ENCODE peak calls at places on chromosomes 11 and 22, in five cellular contexts. A is A673, R is thoracic aorta, F is ovary, D is heart right ventricle. B is an unnamed sample. For H3K4me1, the result is how much of the 10 kb centered on the place peaks cover.

GRCh38 chr11:131688056-131688693 is 317.8 kb downstream of the NTM start:
- DNase-seq in R (no peak), A (peak), F (peak), D (peak), B (peak)

GRCh38 chr11:116112031-116112935 is 608.1 kb upstream of the CADM1 start:
- DNase-seq in A (no peak), F (no peak), D (no peak), R (no peak), B (no peak)

GRCh38 chr11:130689222-130689908 is 226.9 kb downstream of the SNX19 start:
- DNase-seq in R (no peak), D (no peak), A (peak), F (no peak), B (no peak)

GRCh38 chr11:88655163-88655562 is 317.6 kb upstream of the CTSC start:
- DNase-seq in A (no peak), R (no peak), D (no peak), F (no peak), B (no peak)

GRCh38 chr11:3614742-3615171 is 27.0 kb downstream of the ART5 start:
- DNase-seq in R (no peak), D (no peak), A (no peak), F (no peak), B (peak)

GRCh38 chr11:58963551-58964075 is 24.3 kb downstream of the GLYATL1 start:
- DNase-seq in A (no peak), D (no peak), F (no peak), R (no peak), B (no peak)

GRCh38 chr22:17410576-17410975 is 41.3 kb downstream of the CECR2 start:
- DNase-seq in F (no peak), R (no peak), A (no peak), D (no peak), B (no peak)

GRCh38 chr11:94127632-94128031 is 1.0 kb upstream of the PANX1 start:
- DNase-seq in F (no peak), R (no peak), D (no peak), A (no peak), B (no peak)

GRCh38 chr11:40403321-40403720 is 1056.1 kb downstream of the LRRC4C start:
- DNase-seq in D (no peak), A (no peak), F (no peak), R (no peak), B (no peak)

GRCh38 chr11:45262900-45263299 is 23.2 kb downstream of the SYT13 start:
- DNase-seq in F (no peak), A (no peak), D (no peak), R (no peak), B (peak)

GRCh38 chr11:109583996-109584395 is 162.0 kb downstream of the C11orf87 start:
- DNase-seq in R (no peak), A (peak), F (no peak), D (no peak), B (no peak)

GRCh38 chr11:3136542-3137455 is 28.3 kb downstream of the OSBPL5 start:
- DNase-seq in F (no peak), R (no peak), A (no peak), D (peak), B (peak)

GRCh38 chr11:120289426-120289825 is 35.7 kb upstream of the TLCD5 start:
- DNase-seq in F (no peak), R (no peak), A (no peak), D (no peak), B (no peak)

GRCh38 chr11:66081505-66081904 is 11.4 kb downstream of the PACS1 start:
- DNase-seq in F (no peak), R (no peak), D (peak), A (no peak), B (no peak)
- H3K4me1 ChIP-seq in F (under half), R (under half), D (half or more), A (under half), B (under half)

GRCh38 chr11:86749861-86750401 is 50.4 kb upstream of the PRSS23 start:
- DNase-seq in R (no peak), F (no peak), D (no peak), A (no peak), B (no peak)

GRCh38 chr11:86746509-86746908 is 53.8 kb upstream of the PRSS23 start:
- DNase-seq in R (no peak), D (no peak), A (peak), F (no peak), B (peak)

GRCh38 chr11:86748296-86748695 is 52.0 kb upstream of the PRSS23 start:
- DNase-seq in R (no peak), F (no peak), A (no peak), D (no peak), B (no peak)

GRCh38 chr11:86749376-86749775 is 51.0 kb upstream of the PRSS23 start:
- DNase-seq in F (no peak), D (no peak), A (peak), R (no peak), B (no peak)

DNA sequence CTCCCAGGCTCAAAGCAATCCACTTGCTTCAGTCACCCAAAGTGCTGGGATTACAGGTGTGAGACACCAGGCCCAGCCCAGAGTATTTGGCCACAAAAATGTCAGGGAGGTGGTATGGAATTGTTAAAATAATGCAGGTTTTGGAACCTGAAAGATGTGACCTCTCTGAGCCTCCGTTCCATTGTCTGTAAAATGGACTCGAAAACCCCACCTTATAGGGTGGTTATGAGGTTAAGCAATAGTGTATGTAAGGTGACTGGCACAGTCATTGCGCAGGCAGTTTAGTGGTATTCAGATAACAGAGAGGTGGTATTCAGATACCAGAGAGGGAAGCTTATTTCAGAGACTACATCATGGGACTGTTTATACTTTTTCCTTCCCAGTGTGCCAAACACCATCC is 52.5 kb upstream of the PRSS23 start:
- DNase-seq in D (no peak), A (no peak), F (no peak), R (no peak), B (no peak)
- H3K4me3 ChIP-seq in D (no peak), A (no peak), F (no peak), R (no peak), B (no peak)

GRCh38 chr22:19654338-19654922 is 59.9 kb upstream of the SEPTIN5 start:
- DNase-seq in A (no peak), D (no peak), F (no peak), R (no peak), B (no peak)
- H3K4me1 ChIP-seq in A (under half), D (under half), F (under half), R (under half), B (under half)

GRCh38 chr11:124740277-124740882 is 638 bp downstream of the NRGN start:
- DNase-seq in D (peak), A (peak), F (no peak), R (no peak), B (peak)

GRCh38 chr11:124739479-124740276 is at the start of gene NRGN:
- DNase-seq in D (peak), R (peak), A (peak), F (peak), B (peak)

GRCh38 chr11:124737638-124738293 is 2.0 kb upstream of the NRGN start:
- DNase-seq in R (no peak), D (no peak), A (no peak), F (no peak), B (no peak)

GRCh38 chr11:124736738-124737137 is 3.0 kb upstream of the NRGN start:
- DNase-seq in F (no peak), A (no peak), D (no peak), R (no peak), B (no peak)

GRCh38 chr11:124738713-124739478 is 846 bp upstream of the NRGN start:
- DNase-seq in R (no peak), A (no peak), D (no peak), F (no peak), B (no peak)
- H3K4me3 ChIP-seq in R (peak), A (peak), D (peak), F (no peak), B (peak)

GRCh38 chr11:85740464-85741400 is 54.7 kb upstream of the CCDC89 start:
- DNase-seq in R (no peak), D (no peak), F (no peak), A (no peak), B (peak)
- H3K4me1 ChIP-seq in R (under half), D (under half), F (under half), A (under half), B (under half)

GRCh38 chr22:19730141-19730661 is 6.9 kb downstream of the GP1BB start:
- DNase-seq in R (no peak), A (no peak), F (no peak), D (no peak), B (no peak)
- H3K4me3 ChIP-seq in R (peak), A (no peak), F (no peak), D (no peak), B (no peak)

DNA sequence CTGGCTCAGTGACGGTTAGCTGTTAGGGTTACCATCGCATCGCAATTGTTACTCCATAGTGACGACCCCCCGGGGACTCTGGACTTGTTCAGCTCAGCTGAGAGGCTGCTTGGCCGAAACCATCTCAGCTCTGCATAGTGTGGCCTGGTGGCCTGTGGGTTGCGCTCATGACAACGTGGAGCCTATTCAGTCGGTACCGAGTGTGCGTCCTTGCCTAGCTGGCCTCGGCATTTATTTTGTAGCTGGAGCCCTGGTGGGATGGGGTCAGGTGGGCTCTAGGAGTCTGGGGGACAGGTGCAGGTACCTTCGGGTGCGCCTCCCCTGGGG is 13.5 kb downstream of the LRP5 start:
- DNase-seq in A (no peak), D (no peak), F (no peak), R (no peak), B (no peak)
- H3K4me1 ChIP-seq in A (under half), D (half or more), F (under half), R (half or more), B (under half)

GRCh38 chr11:20363149-20363499 is 390 bp upstream of the HTATIP2 start:
- DNase-seq in A (no peak), D (no peak), F (no peak), R (no peak), B (no peak)
- H3K4me3 ChIP-seq in A (peak), D (peak), F (peak), R (peak), B (no peak)

B was measured in SJCRH30.